ENCODE peak calls at places on chromosome 21, in four cellular contexts. G is endothelial cell of umbilical vein, U is A549, F is HepG2. J is an unnamed sample.

GRCh38 chr21:14826630-14827029 is 238.2 kb downstream of the NRIP1 start:
- DNase-seq in U (no peak), F (no peak), G (no peak), J (no peak)

GRCh38 chr21:18725653-18726052 is 322.1 kb upstream of the TMPRSS15 start:
- DNase-seq in G (no peak), F (no peak), U (no peak), J (peak)

GRCh38 chr21:31484219-31484618 is 140.2 kb upstream of the TIAM1 start:
- DNase-seq in G (no peak), U (no peak), F (no peak), J (no peak)

GRCh38 chr21:19321688-19322087 is 918.1 kb upstream of the TMPRSS15 start:
- DNase-seq in F (no peak), U (no peak), G (no peak), J (no peak)

GRCh38 chr21:42787613-42788012 is 91.7 kb downstream of the WDR4 start:
- DNase-seq in G (no peak), F (no peak), U (no peak), J (no peak)

GRCh38 chr21:27831821-27832569 is 865.1 kb upstream of the ADAMTS5 start:
- DNase-seq in U (no peak), F (no peak), G (no peak), J (no peak)

GRCh38 chr21:45069711-45070110 is 4.7 kb upstream of the ADARB1 start:
- DNase-seq in G (no peak), F (no peak), U (no peak), J (no peak)

GRCh38 chr21:31337086-31337485 is 7.0 kb downstream of the TIAM1 start:
- DNase-seq in F (no peak), U (no peak), G (no peak), J (no peak)

GRCh38 chr21:14833952-14834351 is 230.8 kb downstream of the NRIP1 start:
- DNase-seq in F (no peak), U (no peak), G (no peak), J (no peak)

GRCh38 chr21:35779690-35780570 is 280.4 kb downstream of the SETD4 start:
- DNase-seq in F (no peak), U (no peak), G (no peak), J (no peak)

GRCh38 chr21:41624674-41625310 is 116.8 kb upstream of the TMPRSS2 start:
- DNase-seq in U (no peak), G (no peak), F (no peak), J (no peak)

GRCh38 chr21:42424848-42425602 is 21.3 kb downstream of the UBASH3A start:
- DNase-seq in U (no peak), G (peak), F (no peak), J (peak)

GRCh38 chr21:34800797-34801518 is 132.2 kb downstream of the CLIC6 start:
- DNase-seq in F (no peak), U (peak), G (no peak), J (no peak)

GRCh38 chr21:42748620-42749176 is 95.3 kb downstream of the PDE9A start:
- DNase-seq in U (no peak), F (no peak), G (no peak), J (no peak)

GRCh38 chr21:36461277-36461917 is 18.5 kb downstream of the CLDN14 start:
- DNase-seq in U (no peak), F (no peak), G (no peak), J (no peak)

GRCh38 chr21:42862774-42863503 is 16.4 kb downstream of the WDR4 start:
- DNase-seq in F (no peak), U (no peak), G (no peak), J (no peak)

GRCh38 chr21:27498025-27498424 is 531.1 kb upstream of the ADAMTS5 start:
- DNase-seq in U (no peak), G (no peak), F (no peak), J (no peak)

GRCh38 chr21:42198949-42199348 is 20.0 kb upstream of the ABCG1 start:
- DNase-seq in U (no peak), F (no peak), G (peak), J (peak)

GRCh38 chr21:41883582-41883981 is 4.4 kb upstream of the PRDM15 start:
- DNase-seq in F (no peak), U (no peak), G (no peak), J (no peak)

GRCh38 chr21:42835211-42835610 is 44.1 kb downstream of the WDR4 start:
- DNase-seq in F (no peak), U (no peak), G (no peak), J (no peak)

GRCh38 chr21:45105906-45106485 is 31.6 kb downstream of the ADARB1 start:
- DNase-seq in U (no peak), G (no peak), F (no peak), J (no peak)

GRCh38 chr21:44035244-44035643 is 23.1 kb downstream of the TRAPPC10 start:
- DNase-seq in U (no peak), G (no peak), F (no peak), J (no peak)
- TF ChIP-seq MAX in U (no peak), G (no peak), F (no peak), J (no peak)

DNA sequence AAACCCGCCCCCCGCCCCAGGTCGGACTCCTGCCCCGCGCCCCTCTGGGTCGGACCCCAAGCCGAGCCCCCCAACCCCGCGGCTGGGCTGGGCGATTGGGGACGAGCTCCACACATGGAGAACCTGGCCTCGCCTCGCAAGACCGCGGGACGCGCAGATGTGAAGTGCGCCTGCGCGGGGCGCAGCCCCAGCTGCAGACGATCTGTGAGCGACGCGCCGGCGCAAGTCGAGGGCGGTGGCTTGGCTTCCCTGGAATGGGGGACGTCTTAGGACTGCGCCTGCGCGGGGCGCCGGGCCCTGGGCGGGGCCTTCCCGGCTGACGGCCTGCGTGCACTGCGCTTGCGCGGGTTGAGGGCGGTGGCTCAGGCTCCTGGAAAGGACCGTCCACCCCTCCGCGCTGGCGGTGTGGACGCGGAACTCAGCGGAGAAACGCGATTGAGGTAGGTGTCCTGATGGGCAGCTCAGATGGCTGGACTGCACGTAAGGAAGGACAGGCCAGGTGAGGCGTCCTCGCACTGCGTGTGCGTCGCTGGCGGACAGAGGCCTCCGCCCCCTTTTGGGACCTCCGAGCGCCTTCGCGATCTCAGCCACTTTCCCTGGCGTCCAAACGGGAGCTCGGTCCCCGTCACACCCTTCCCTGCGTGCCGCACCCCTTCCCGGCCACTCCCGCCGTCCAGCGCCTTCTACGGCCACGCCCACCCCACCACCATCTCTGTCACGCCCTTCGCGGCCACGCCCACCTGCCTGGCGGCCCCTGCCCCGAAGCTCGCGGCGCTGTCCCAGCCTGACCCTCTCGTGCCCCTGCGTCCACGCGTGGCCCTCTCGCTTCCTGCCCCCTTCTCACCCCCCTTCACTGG is at the start of gene PRMT2:
- DNase-seq in G (peak), U (peak), F (peak), J (peak)
- TF ChIP-seq POLR2A in G (peak), U (peak), F (peak), J (peak)

DNA sequence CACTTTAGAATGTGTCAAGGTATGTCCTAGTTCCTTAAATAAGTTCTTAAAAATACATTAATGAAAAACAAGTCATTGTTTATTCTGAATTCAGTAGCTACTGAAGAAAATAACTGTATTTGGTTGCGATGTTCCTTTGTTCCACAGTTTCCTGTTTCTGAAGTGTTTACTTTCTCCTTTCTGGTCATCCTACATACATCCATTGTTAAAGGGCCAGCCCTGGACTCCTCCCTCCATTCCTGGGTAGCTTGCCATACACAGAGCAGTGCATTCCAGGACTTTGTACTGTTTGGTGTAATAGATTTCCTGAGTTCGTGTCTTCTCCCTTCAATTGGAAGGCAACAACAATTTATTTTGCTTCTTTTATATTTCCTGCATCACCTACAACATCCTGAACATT is 845.4 kb upstream of the CXADR start:
- DNase-seq in U (no peak), F (peak), G (peak), J (no peak)
- TF ChIP-seq MAX in U (no peak), F (no peak), G (no peak), J (no peak)

GRCh38 chr21:33267250-33267649 is 1.1 kb downstream of the IL10RB start:
- DNase-seq in G (no peak), F (no peak), U (no peak), J (no peak)

GRCh38 chr21:33266050-33266783 is at the start of gene IL10RB:
- DNase-seq in G (peak), U (peak), F (peak), J (peak)

GRCh38 chr21:33265664-33266049 is 510 bp upstream of the IL10RB start:
- DNase-seq in U (no peak), G (no peak), F (no peak), J (peak)

GRCh38 chr21:33268392-33268735 is 2.2 kb downstream of the IL10RB start:
- DNase-seq in G (no peak), F (no peak), U (no peak), J (no peak)

GRCh38 chr21:33266784-33267135 is 593 bp downstream of the IL10RB start:
- DNase-seq in G (no peak), U (no peak), F (no peak), J (no peak)
- TF ChIP-seq POLR2A in G (no peak), U (no peak), F (no peak), J (no peak)

DNA sequence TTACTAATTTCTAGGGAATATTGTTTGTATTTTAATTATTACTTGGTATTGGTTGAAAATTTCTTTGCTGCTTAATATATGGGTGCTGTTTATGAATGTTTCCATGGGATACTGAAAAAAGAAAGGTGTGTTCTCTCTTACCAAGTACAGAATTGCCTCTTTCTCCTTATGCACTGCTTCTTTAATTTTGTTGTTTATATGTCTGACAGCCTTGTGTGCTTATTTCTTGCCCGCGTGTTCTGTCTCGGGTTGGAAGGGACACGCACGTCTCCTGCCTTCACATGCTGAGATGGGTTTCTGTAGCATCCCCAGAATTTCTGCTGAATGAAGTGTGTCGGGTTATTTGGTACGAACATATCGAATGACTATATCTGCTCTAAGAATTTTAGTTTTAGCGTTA is 51.1 kb downstream of the AGPAT3 start:
- DNase-seq in F (no peak), G (no peak), U (no peak), J (no peak)
- TF ChIP-seq MAX in F (no peak), G (no peak), U (no peak), J (no peak)

DNA sequence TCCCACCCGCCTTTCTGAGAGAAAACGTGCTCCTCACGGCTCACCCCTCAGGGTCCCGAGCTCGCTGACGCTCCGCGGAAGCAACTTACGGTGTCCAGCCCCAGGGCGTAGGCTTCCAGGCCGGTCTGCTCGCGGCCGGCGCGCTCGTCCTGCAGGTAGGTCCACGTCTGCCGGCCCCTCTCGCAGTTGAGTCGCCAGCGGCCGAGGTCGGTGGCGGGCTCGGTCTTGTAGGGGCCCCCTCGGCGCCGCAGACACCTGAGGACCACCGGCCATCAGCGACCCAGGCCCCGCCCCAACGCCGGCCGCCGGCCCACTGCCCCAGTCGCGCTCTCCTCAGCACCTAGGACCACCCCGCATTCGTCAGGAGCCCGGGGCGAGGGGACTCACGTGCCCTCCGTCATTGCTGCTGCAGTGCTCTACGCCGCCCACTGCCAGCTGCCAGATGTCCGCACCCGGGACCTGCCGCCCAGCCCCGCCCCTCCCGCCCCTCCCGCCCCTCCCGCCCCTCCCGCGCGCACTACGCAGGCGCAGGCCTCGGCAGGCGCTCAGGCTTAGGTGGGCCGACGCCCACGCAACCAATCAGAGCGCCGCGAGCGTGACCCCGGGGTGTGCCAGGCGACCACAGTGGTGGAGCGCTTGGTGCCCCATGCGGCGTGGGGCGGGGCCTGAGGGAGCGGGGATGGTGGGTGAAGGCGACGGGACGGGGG is at the start of gene LSS:
- DNase-seq in G (peak), U (peak), F (peak), J (peak)
- TF ChIP-seq POLR2A in G (no peak), U (peak), F (peak), J (peak)

DNA sequence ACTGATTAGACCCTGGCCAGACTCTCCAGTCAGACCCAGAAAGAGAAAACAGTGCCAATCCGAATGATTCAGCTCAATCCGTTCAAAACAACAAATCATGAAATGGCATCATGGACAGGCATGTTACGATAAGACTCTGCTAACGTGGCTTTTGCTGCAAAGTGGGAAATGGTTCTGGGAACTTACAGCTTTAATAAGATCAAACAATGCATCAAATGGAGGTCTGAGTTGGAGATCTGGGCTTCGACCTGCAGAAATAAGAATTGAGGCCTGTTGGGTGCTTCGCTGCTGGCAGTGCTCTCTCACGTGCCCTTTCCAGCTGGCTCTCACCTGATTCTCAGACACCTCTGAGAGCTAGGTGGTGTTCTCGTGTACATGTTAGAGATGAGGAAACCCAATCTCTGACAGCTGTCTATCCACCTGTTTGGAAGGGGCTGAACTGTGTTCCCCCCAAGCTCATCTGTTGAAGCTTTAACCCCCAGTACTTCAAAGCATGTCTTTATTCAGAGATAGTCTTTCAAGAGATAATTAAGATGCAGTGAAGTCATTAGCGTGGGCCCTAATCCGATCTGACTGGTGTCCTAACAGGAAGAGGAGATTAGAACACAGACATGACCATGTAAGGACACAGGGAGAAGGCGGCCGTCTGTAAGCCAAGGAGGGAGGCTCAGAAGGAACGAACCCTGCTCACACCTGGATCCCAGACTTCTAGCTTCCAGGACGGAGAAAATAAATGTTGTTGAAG is 45.5 kb upstream of the ETS2 start:
- DNase-seq in G (no peak), U (no peak), F (no peak), J (no peak)
- TF ChIP-seq MAX in G (no peak), U (no peak), F (no peak), J (no peak)

DNA sequence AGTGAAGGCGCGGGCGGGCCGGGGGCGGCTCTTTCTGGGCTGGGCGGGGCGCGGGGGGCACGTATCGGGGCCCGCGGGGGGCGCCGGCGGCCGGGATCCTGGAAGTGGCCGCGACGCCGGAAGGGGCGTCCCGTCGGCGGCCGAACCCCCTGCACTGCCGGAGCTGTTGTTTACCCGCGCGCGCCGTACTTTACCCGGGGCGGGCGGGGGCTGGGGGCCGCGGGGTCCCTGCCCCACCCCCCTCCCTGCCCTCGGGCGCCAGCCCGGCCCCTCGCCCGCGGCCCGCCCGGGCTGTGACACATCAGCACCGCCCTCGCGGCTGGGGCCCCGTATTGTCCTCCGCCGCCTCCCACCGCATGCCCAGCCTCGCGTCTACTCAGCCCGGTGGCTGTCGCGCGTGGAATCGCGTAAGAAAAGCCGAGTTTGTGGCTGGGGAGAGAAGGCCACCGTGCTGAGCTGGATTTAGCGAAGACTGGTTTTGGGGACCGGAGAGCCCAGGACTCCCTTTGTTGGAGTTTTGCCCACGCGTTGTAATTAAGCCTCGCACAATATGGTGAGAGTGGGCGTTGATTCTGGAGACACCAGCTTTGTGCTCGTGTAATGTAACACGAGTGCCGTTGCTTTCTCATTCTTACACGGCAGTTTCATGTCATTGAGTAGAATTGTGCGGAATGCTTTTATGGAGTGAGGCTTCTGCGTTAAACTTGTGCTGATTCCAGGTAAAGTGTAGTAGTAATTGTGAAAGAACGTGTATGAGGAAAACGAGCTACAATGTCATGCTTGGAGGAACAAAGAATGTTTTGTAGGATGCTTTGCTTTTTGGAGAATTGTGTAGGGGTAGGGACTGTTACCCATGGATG is 554 bp downstream of the BACH1 start:
- DNase-seq in F (peak), G (peak), U (peak), J (peak)
- TF ChIP-seq POLR2A in F (peak), G (no peak), U (no peak), J (no peak)

GRCh38 chr21:26049803-26050202 is 120.8 kb downstream of the APP start:
- DNase-seq in U (no peak), G (no peak), F (no peak), J (no peak)

GRCh38 chr21:26042181-26042876 is 128.2 kb downstream of the APP start:
- DNase-seq in U (no peak), G (no peak), F (no peak), J (no peak)

GRCh38 chr21:26043891-26044290 is 126.7 kb downstream of the APP start:
- DNase-seq in U (no peak), G (no peak), F (no peak), J (no peak)

GRCh38 chr21:26050857-26051256 is 119.7 kb downstream of the APP start:
- DNase-seq in G (no peak), F (no peak), U (no peak), J (no peak)

DNA sequence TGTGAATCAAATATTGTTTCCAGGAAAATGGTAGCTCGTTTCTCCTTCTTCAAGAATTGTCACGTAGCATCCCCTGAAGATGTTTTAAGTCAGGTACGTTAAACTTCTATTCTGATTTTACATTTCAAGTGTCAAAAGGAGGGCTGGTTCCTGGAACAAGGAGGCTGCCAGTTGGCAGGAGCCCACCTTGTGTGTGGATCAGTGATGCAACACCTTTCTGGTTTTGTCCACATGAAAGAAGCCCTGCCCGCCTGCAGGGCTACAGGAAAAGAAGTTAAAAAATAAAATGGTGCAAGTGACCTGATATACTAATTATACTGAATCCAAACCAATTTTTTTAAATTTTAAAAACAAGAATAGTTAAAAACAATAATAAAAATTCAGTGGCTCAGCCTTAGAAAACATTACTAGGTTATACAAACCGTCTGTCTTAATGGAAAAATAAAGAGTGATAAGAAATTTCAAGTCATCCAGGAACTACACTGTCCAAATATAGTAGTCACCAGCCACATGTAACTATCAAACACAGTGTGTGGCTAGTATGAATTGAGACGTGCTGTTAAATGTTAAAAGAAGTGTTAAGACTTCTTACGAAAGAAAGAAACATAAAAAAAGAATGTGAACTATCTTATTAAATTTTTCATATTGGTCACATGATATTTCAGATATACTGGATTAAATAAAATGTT is 123.1 kb downstream of the APP start:
- DNase-seq in G (no peak), U (no peak), F (no peak), J (no peak)
- TF ChIP-seq MAX in G (no peak), U (no peak), F (no peak), J (no peak)